ENCODE peak calls at places on chromosomes 6 and 20, in five cellular contexts. One of them, this sample, is unnamed.

GRCh38 chr6:63802606-63803206 is 167.1 kb downstream of the PHF3 start:
- DNase-seq in Peyer's patch: no peak
- DNase-seq in heart left ventricle: no peak
- DNase-seq in left ventricle myocardium inferior: no peak
- DNase-seq in CD8-positive, alpha-beta T cell: no peak
- DNase-seq in this sample: peak

GRCh38 chr20:45964024-45964423 is 8.0 kb downstream of the ZNF335 start:
- DNase-seq in left ventricle myocardium inferior: no peak
- DNase-seq in CD8-positive, alpha-beta T cell: no peak
- DNase-seq in heart left ventricle: peak
- DNase-seq in Peyer's patch: no peak
- DNase-seq in this sample: no peak

GRCh38 chr6:84897874-84898635 is 133.7 kb upstream of the TBX18 start:
- DNase-seq in heart left ventricle: no peak
- DNase-seq in Peyer's patch: no peak
- DNase-seq in left ventricle myocardium inferior: no peak
- DNase-seq in CD8-positive, alpha-beta T cell: no peak
- DNase-seq in this sample: peak

GRCh38 chr6:166257911-166258318 is 50.3 kb downstream of the PRR18 start:
- DNase-seq in Peyer's patch: no peak
- DNase-seq in left ventricle myocardium inferior: no peak
- DNase-seq in heart left ventricle: no peak
- DNase-seq in CD8-positive, alpha-beta T cell: peak
- DNase-seq in this sample: no peak

GRCh38 chr20:41546535-41546934 is 71.6 kb downstream of the CHD6 start:
- DNase-seq in Peyer's patch: no peak
- DNase-seq in heart left ventricle: no peak
- DNase-seq in CD8-positive, alpha-beta T cell: no peak
- DNase-seq in left ventricle myocardium inferior: no peak
- DNase-seq in this sample: no peak

GRCh38 chr6:108626777-108627176 is 66.1 kb downstream of the FOXO3 start:
- DNase-seq in Peyer's patch: no peak
- DNase-seq in heart left ventricle: no peak
- DNase-seq in CD8-positive, alpha-beta T cell: no peak
- DNase-seq in left ventricle myocardium inferior: no peak
- DNase-seq in this sample: no peak

GRCh38 chr6:7763896-7764295 is 38.0 kb downstream of the BMP6 start:
- DNase-seq in Peyer's patch: no peak
- DNase-seq in heart left ventricle: no peak
- DNase-seq in CD8-positive, alpha-beta T cell: no peak
- DNase-seq in left ventricle myocardium inferior: no peak
- DNase-seq in this sample: no peak

GRCh38 chr6:161405418-161405817 is 131.6 kb upstream of the AGPAT4 start:
- DNase-seq in CD8-positive, alpha-beta T cell: no peak
- DNase-seq in left ventricle myocardium inferior: no peak
- DNase-seq in Peyer's patch: no peak
- DNase-seq in heart left ventricle: no peak
- DNase-seq in this sample: no peak

GRCh38 chr20:38726849-38727601 is 2.7 kb downstream of the SLC32A1 start:
- DNase-seq in left ventricle myocardium inferior: no peak
- DNase-seq in heart left ventricle: no peak
- DNase-seq in CD8-positive, alpha-beta T cell: no peak
- DNase-seq in Peyer's patch: no peak
- DNase-seq in this sample: no peak

GRCh38 chr20:32823078-32823477 is 3.3 kb downstream of the MAPRE1 start:
- DNase-seq in heart left ventricle: no peak
- DNase-seq in Peyer's patch: no peak
- DNase-seq in left ventricle myocardium inferior: no peak
- DNase-seq in CD8-positive, alpha-beta T cell: peak
- DNase-seq in this sample: peak

GRCh38 chr6:126063512-126064146 is 77.3 kb downstream of the TRMT11 start:
- DNase-seq in left ventricle myocardium inferior: no peak
- DNase-seq in heart left ventricle: no peak
- DNase-seq in Peyer's patch: no peak
- DNase-seq in CD8-positive, alpha-beta T cell: no peak
- DNase-seq in this sample: peak

GRCh38 chr6:14652536-14652935 is 535.0 kb downstream of the CD83 start:
- DNase-seq in left ventricle myocardium inferior: no peak
- DNase-seq in CD8-positive, alpha-beta T cell: no peak
- DNase-seq in heart left ventricle: no peak
- DNase-seq in Peyer's patch: no peak
- DNase-seq in this sample: no peak

DNA sequence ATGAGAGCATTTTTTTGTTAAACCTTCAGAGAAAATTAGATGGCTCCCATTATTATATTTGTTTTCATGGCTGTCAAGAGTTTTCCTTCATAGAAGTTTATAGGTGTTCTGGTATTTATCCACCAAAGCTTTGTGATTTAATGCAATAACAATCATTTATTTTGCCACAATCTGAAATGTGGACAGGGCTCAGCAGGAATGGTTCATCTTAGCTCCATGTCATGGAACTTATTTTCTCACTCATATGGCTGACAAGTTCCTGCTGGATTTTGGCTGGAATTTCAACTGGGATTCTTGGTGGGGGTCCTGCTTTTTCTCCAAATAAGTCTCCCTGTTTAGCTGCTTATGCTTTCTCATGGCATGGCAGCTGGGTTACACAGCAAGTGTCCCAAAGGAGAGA is 876.7 kb downstream of the QKI start:
- DNase-seq in left ventricle myocardium inferior: no peak
- DNase-seq in CD8-positive, alpha-beta T cell: no peak
- DNase-seq in Peyer's patch: no peak
- DNase-seq in heart left ventricle: no peak
- DNase-seq in this sample: no peak
- H3K4me3 ChIP-seq in left ventricle myocardium inferior: no peak
- H3K4me3 ChIP-seq in CD8-positive, alpha-beta T cell: no peak
- H3K4me3 ChIP-seq in Peyer's patch: no peak
- H3K4me3 ChIP-seq in heart left ventricle: no peak
- H3K4me3 ChIP-seq in this sample: no peak

GRCh38 chr6:33075208-33075567 is 602 bp upstream of the HLA-DPB1 start:
- DNase-seq in Peyer's patch: no peak
- DNase-seq in heart left ventricle: no peak
- DNase-seq in left ventricle myocardium inferior: no peak
- DNase-seq in CD8-positive, alpha-beta T cell: no peak
- DNase-seq in this sample: no peak

GRCh38 chr6:33072508-33073100 is 845 bp downstream of the HLA-DPA1 start:
- DNase-seq in left ventricle myocardium inferior: no peak
- DNase-seq in heart left ventricle: no peak
- DNase-seq in Peyer's patch: no peak
- DNase-seq in CD8-positive, alpha-beta T cell: no peak
- DNase-seq in this sample: no peak

GRCh38 chr6:33071579-33071978 is 1.9 kb downstream of the HLA-DPA1 start:
- DNase-seq in CD8-positive, alpha-beta T cell: no peak
- DNase-seq in heart left ventricle: no peak
- DNase-seq in Peyer's patch: no peak
- DNase-seq in left ventricle myocardium inferior: no peak
- DNase-seq in this sample: no peak

GRCh38 chr6:33075568-33076405 is at the start of gene HLA-DPB1:
- DNase-seq in CD8-positive, alpha-beta T cell: peak
- DNase-seq in heart left ventricle: no peak
- DNase-seq in left ventricle myocardium inferior: no peak
- DNase-seq in Peyer's patch: no peak
- DNase-seq in this sample: peak

DNA sequence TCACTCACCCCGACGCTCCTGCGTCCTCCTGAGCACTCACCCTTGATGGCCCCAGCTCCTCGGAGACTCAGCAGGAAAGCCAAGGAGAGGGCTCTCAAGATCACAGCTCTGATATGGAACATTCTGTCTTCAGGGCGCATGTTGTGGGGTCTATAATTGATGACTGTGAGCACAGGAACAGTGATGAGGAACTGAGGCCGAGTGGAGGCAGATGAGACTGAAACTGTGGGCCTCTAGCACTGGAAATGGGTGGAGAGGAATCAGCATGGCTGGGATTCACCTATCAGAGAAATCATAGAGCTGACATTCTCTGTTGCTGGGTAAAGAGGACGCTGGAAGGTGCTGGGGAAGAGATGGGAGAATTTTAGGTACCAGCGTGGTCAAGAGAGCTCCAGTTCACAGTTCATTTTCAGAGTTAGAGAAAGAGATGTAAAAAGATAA is at the start of gene HLA-DPA1:
- DNase-seq in heart left ventricle: no peak
- DNase-seq in Peyer's patch: peak
- DNase-seq in left ventricle myocardium inferior: no peak
- DNase-seq in CD8-positive, alpha-beta T cell: peak
- DNase-seq in this sample: peak
- H3K4me3 ChIP-seq in heart left ventricle: peak
- H3K4me3 ChIP-seq in Peyer's patch: peak
- H3K4me3 ChIP-seq in left ventricle myocardium inferior: peak
- H3K4me3 ChIP-seq in CD8-positive, alpha-beta T cell: peak
- H3K4me3 ChIP-seq in this sample: no peak

DNA sequence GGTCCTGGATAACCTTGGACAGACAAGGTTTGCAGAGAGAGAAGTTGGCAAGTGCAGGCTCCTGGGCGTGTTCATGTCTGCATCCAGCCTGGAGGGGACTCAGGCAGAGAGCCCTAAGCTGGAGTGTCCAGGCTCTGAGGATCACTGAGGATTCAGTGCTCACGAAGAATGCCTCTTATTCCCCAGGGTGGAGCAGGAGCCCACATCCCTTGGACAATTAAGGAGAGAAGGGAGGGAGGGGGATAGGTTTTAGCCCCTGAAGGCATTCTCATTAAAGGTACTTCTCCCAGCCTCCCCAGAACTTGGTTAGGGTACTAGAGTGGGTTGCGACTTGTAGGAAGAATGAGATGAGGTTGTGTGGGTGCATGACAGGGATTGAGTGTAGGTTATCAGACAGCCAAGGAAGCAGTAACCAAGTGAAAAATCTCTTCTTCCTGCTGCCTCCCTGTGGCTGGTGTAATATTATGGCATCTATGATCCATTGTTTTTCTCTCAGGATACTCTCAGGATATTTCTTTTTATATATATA is 680 bp downstream of the HLA-DPB1 start:
- DNase-seq in Peyer's patch: no peak
- DNase-seq in heart left ventricle: no peak
- DNase-seq in CD8-positive, alpha-beta T cell: no peak
- DNase-seq in left ventricle myocardium inferior: no peak
- DNase-seq in this sample: no peak
- H3K4me3 ChIP-seq in Peyer's patch: peak
- H3K4me3 ChIP-seq in heart left ventricle: peak
- H3K4me3 ChIP-seq in CD8-positive, alpha-beta T cell: peak
- H3K4me3 ChIP-seq in left ventricle myocardium inferior: peak
- H3K4me3 ChIP-seq in this sample: no peak

GRCh38 chr20:22810626-22811559 is 224.2 kb upstream of the SSTR4 start:
- DNase-seq in heart left ventricle: no peak
- DNase-seq in Peyer's patch: no peak
- DNase-seq in left ventricle myocardium inferior: no peak
- DNase-seq in CD8-positive, alpha-beta T cell: no peak
- DNase-seq in this sample: no peak

GRCh38 chr20:22807045-22807444 is 222.7 kb upstream of the FOXA2 start:
- DNase-seq in CD8-positive, alpha-beta T cell: no peak
- DNase-seq in heart left ventricle: no peak
- DNase-seq in left ventricle myocardium inferior: no peak
- DNase-seq in Peyer's patch: no peak
- DNase-seq in this sample: no peak

GRCh38 chr20:22810030-22810429 is 225.1 kb upstream of the SSTR4 start:
- DNase-seq in CD8-positive, alpha-beta T cell: no peak
- DNase-seq in left ventricle myocardium inferior: no peak
- DNase-seq in heart left ventricle: no peak
- DNase-seq in Peyer's patch: no peak
- DNase-seq in this sample: no peak

GRCh38 chr20:22807646-22808045 is 223.3 kb upstream of the FOXA2 start:
- DNase-seq in left ventricle myocardium inferior: no peak
- DNase-seq in Peyer's patch: no peak
- DNase-seq in CD8-positive, alpha-beta T cell: no peak
- DNase-seq in heart left ventricle: no peak
- DNase-seq in this sample: no peak

GRCh38 chr20:22808628-22809027 is 224.3 kb upstream of the FOXA2 start:
- DNase-seq in heart left ventricle: no peak
- DNase-seq in CD8-positive, alpha-beta T cell: no peak
- DNase-seq in left ventricle myocardium inferior: no peak
- DNase-seq in Peyer's patch: no peak
- DNase-seq in this sample: no peak
- H3K4me3 ChIP-seq in heart left ventricle: no peak
- H3K4me3 ChIP-seq in CD8-positive, alpha-beta T cell: no peak
- H3K4me3 ChIP-seq in left ventricle myocardium inferior: no peak
- H3K4me3 ChIP-seq in Peyer's patch: no peak
- H3K4me3 ChIP-seq in this sample: no peak

This sample was measured in choroid plexus epithelial cell.